ENCODE peak calls at places on chromosomes 4 and X, in four cellular contexts. K is GM23248, B is OCI-LY7, N is PC-3. F is an unnamed sample.
A peak's percentile ranks its signal among the peaks of the same experiment; 100 is the strongest.

GRCh38 chr4:57053508-57053907 is 56.7 kb downstream of the IGFBP7 start:
- DNase-seq in B (no peak), K (peak; percentile 62), N (no peak), F (no peak)

GRCh38 chr4:41538017-41538733 is at the start of gene LIMCH1:
- DNase-seq in K (peak; percentile 59), N (peak; percentile 3), B (no peak), F (no peak)

GRCh38 chr4:73019462-73020047 is 50.0 kb downstream of the COX18 start:
- DNase-seq in K (peak; percentile 76), N (peak; percentile 78), B (peak; percentile 61), F (peak; percentile 74)

GRCh38 chr4:185210102-185210981 is 944 bp downstream of the SNX25 start:
- DNase-seq in K (peak; percentile 84), N (peak; percentile 31), B (peak; percentile 68), F (peak; percentile 65)

GRCh38 chr4:26083987-26084386 is 170.0 kb downstream of the SMIM20 start:
- DNase-seq in K (peak; percentile 91), N (peak; percentile 94), B (no peak), F (peak; percentile 71)

GRCh38 chr4:90095000-90095399 is 32.2 kb upstream of the CCSER1 start:
- DNase-seq in K (no peak), B (no peak), N (peak; percentile 66), F (no peak)

GRCh38 chr4:6142511-6142910 is 57.8 kb downstream of the JAKMIP1 start:
- DNase-seq in B (no peak), N (no peak), K (no peak), F (no peak)

GRCh38 chrX:27575565-27575964 is 14.6 kb upstream of the DCAF8L2 start:
- DNase-seq in K (no peak), B (no peak), N (peak; percentile 73), F (no peak)

GRCh38 chr4:25351777-25352421 is 25.2 kb upstream of the ANAPC4 start:
- DNase-seq in K (peak; percentile 73), N (peak; percentile 57), B (no peak), F (no peak)

GRCh38 chrX:45527834-45528233 is 327.2 kb upstream of the DIPK2B start:
- DNase-seq in K (peak; percentile 59), N (no peak), B (no peak), F (no peak)

GRCh38 chrX:24014388-24015018 is 12.5 kb downstream of the KLHL15 start:
- DNase-seq in K (peak; percentile 12), N (no peak), B (no peak), F (peak; percentile 13)

GRCh38 chr4:155758500-155759371 is at the start of gene GUCY1B1:
- DNase-seq in N (peak; percentile 86), K (peak; percentile 91), B (no peak), F (peak; percentile 92)

GRCh38 chr4:11503166-11503565 is 74.5 kb upstream of the HS3ST1 start:
- DNase-seq in N (no peak), K (no peak), B (no peak), F (no peak)

GRCh38 chr4:185587444-185588161 is 52.3 kb upstream of the PDLIM3 start:
- DNase-seq in K (no peak), N (no peak), B (peak; percentile 90), F (no peak)

GRCh38 chrX:49269768-49270248 is at the start of gene PPP1R3F:
- DNase-seq in N (no peak), B (no peak), K (no peak), F (no peak)

GRCh38 chrX:106249706-106250379 is 81.7 kb downstream of the PWWP3B start:
- DNase-seq in K (no peak), B (no peak), N (no peak), F (peak; percentile 4)

GRCh38 chrX:115491766-115492165 is 69.2 kb upstream of the PLS3 start:
- DNase-seq in N (no peak), B (no peak), K (peak; percentile 40), F (no peak)

GRCh38 chr4:1723131-1723801 is 1.9 kb downstream of the TACC3 start:
- DNase-seq in K (no peak), N (no peak), B (peak; percentile 94), F (no peak)

GRCh38 chr4:119788334-119789266 is 160.0 kb upstream of the PDE5A start:
- DNase-seq in B (no peak), K (no peak), N (no peak), F (no peak)

DNA sequence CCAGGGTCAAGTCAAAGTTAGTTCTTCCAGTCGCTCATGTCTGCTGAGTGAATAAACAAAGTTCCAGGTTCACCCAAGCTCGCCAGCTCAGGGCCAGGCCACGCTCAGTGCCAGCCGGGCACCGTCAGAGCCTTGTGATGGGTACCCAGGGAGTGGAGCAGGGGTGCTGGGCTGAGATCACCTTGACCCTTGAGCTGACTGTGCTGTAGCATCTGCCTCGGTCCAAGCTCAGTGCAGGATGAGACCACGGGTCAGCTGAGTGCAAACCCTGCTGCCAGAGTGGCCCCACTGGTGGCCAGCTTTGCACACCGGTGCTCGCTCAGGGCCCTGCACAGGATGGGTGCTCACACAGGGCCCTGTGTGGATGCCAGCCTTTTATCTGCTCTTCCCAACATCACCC is 4.3 kb downstream of the CPZ start:
- DNase-seq in B (no peak), N (no peak), K (no peak), F (no peak)
- H3K4me1 ChIP-seq in B (no peaks in the 10 kb centered on the region), N (peaks cover 7% of the 10 kb centered on the region), K (no peaks in the 10 kb centered on the region), F (peaks cover 20% of the 10 kb centered on the region)

GRCh38 chr4:181951265-181951664 is 291.9 kb upstream of the TENM3 start:
- DNase-seq in N (no peak), K (no peak), B (no peak), F (no peak)

GRCh38 chr4:181949704-181950312 is 293.4 kb upstream of the TENM3 start:
- DNase-seq in B (no peak), K (no peak), N (no peak), F (no peak)

GRCh38 chr4:181956502-181956901 is 286.7 kb upstream of the TENM3 start:
- DNase-seq in K (no peak), N (no peak), B (no peak), F (no peak)

GRCh38 chr4:181950372-181951127 is 292.7 kb upstream of the TENM3 start:
- DNase-seq in B (no peak), N (no peak), K (no peak), F (no peak)

GRCh38 chr4:181952478-181952877 is 290.7 kb upstream of the TENM3 start:
- DNase-seq in N (peak; percentile 31), K (peak; percentile 80), B (no peak), F (peak; percentile 61)
- H3K4me2 ChIP-seq in N (no peak overlapping the region), K (no peak overlapping the region), B (no peak overlapping the region), F (no peak overlapping the region)

GRCh38 chr4:8616831-8617230 is 24.3 kb downstream of the CPZ start:
- DNase-seq in B (no peak), N (no peak), K (no peak), F (no peak)

GRCh38 chr4:8614365-8615193 is 22.0 kb downstream of the CPZ start:
- DNase-seq in K (no peak), N (no peak), B (no peak), F (no peak)

GRCh38 chr4:8617486-8618040 is 25.0 kb downstream of the CPZ start:
- DNase-seq in N (no peak), K (no peak), B (no peak), F (no peak)

GRCh38 chr4:8615366-8615765 is 22.8 kb downstream of the CPZ start:
- DNase-seq in K (no peak), B (no peak), N (no peak), F (no peak)

GRCh38 chr4:8615921-8616787 is 23.6 kb downstream of the CPZ start:
- DNase-seq in K (no peak), N (no peak), B (no peak), F (no peak)
- TF ChIP-seq EZH2phosphoT487 in K (no peak), N (no peak), B (no peak), F (no peak)

DNA sequence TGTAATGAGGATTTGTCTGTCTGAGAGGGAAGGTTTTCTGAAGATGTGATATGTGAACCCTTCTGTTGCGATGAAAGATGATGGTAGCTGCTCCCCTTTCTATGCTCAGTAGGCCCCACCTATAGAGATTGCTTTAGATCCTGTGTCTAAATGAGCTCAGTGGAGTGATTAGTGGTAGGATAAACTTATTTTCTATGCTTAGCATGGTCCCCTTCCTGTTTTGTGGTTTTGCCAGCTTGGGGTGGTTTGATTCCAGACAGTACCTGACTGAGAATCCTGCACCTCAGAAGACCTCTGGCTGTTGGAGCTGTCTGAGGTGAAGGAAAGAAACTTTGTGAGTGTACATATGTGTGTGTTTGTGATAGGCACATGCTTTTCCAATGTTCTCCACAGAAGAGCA is 17.7 kb downstream of the MSN start:
- DNase-seq in N (no peak), K (no peak), B (no peak), F (no peak)
- H3K4me1 ChIP-seq in N (peaks cover 39% of the 10 kb centered on the region), K (peaks cover 41% of the 10 kb centered on the region), B (peaks cover 76% of the 10 kb centered on the region), F (no peaks in the 10 kb centered on the region)

GRCh38 chr4:152065545-152065944 is 304.7 kb upstream of the GATB start:
- DNase-seq in K (no peak), N (no peak), B (no peak), F (no peak)
- H3K4me2 ChIP-seq in K (no peak overlapping the region), N (no peak overlapping the region), B (no peak overlapping the region), F (no peak overlapping the region)